ENCODE peak calls at places on chromosomes 13 and 19, in ten cellular contexts. R is PC-3, I is foreskin keratinocyte, B is cardiac fibroblast, S is HFF-Myc, J is body of pancreas, F is B cell, O is Peyer's patch, X is stomach, D is nephron progenitor cell. L is an unnamed sample.
A peak's percentile ranks its signal among the peaks of the same experiment; 100 is the strongest.

GRCh38 chr13:106795847-106796246 is 227.9 kb upstream of the ARGLU1 start:
- DNase-seq in R (no peak), I (no peak), B (no peak), S (no peak), J (no peak), F (no peak), O (no peak), X (no peak), D (no peak), L (no peak)

GRCh38 chr13:113834496-113835200 is 29.2 kb downstream of the GAS6 start:
- DNase-seq in R (no peak), I (no peak), B (no peak), S (no peak), J (no peak), F (no peak), O (peak; percentile 39), X (no peak), D (no peak), L (no peak)

GRCh38 chr13:33940256-33940655 is 122.3 kb downstream of the RFC3 start:
- DNase-seq in R (no peak), I (no peak), B (no peak), S (no peak), J (no peak), F (no peak), O (no peak), X (no peak), D (no peak), L (no peak)

GRCh38 chr19:6501740-6502648 is at the start of gene TUBB4A:
- DNase-seq in R (peak; percentile 17), I (no peak), B (no peak), S (no peak), J (no peak), F (peak; percentile 58), O (peak; percentile 46), X (no peak), D (peak; percentile 60), L (peak; percentile 21)

GRCh38 chr13:57627663-57628062 is 3.9 kb upstream of the PCDH17 start:
- DNase-seq in R (peak; percentile 41), I (no peak), B (peak; percentile 33), S (no peak), J (no peak), F (no peak), O (no peak), X (no peak), D (no peak), L (no peak)

GRCh38 chr13:36059366-36059765 is 71.8 kb downstream of the DCLK1 start:
- DNase-seq in R (no peak), I (no peak), B (no peak), S (no peak), J (no peak), F (no peak), O (no peak), X (no peak), D (no peak), L (no peak)

GRCh38 chr19:55210120-55210493 is 806 bp upstream of the PTPRH start:
- DNase-seq in R (peak; percentile 99), I (peak; percentile 89), B (peak; percentile 85), S (peak; percentile 90), J (peak; percentile 81), F (no peak), O (no peak), X (peak; percentile 48), D (no peak), L (no peak)

GRCh38 chr13:114124921-114125320 is 7.5 kb downstream of the RASA3 start:
- DNase-seq in R (peak; percentile 55), I (peak; percentile 66), B (peak; percentile 42), S (no peak), J (no peak), F (no peak), O (no peak), X (no peak), D (no peak), L (no peak)

GRCh38 chr13:82214341-82214740 is 1667.9 kb downstream of the SLITRK1 start:
- DNase-seq in R (no peak), I (no peak), B (no peak), S (no peak), J (no peak), F (no peak), O (no peak), X (no peak), D (no peak), L (no peak)

GRCh38 chr13:111573801-111574200 is 253.4 kb downstream of the TEX29 start:
- DNase-seq in R (no peak), I (no peak), B (no peak), S (no peak), J (no peak), F (no peak), O (no peak), X (no peak), D (no peak), L (no peak)

GRCh38 chr13:111577429-111577828 is 257.0 kb downstream of the TEX29 start:
- DNase-seq in R (no peak), I (no peak), B (no peak), S (no peak), J (no peak), F (no peak), O (no peak), X (no peak), D (no peak), L (no peak)

GRCh38 chr13:111575719-111576118 is 255.3 kb downstream of the TEX29 start:
- DNase-seq in R (no peak), I (no peak), B (no peak), S (no peak), J (no peak), F (no peak), O (no peak), X (no peak), D (no peak), L (no peak)

GRCh38 chr13:111575276-111575675 is 254.8 kb downstream of the TEX29 start:
- DNase-seq in R (no peak), I (no peak), B (no peak), S (no peak), J (no peak), F (no peak), O (no peak), X (no peak), D (no peak), L (no peak)

DNA sequence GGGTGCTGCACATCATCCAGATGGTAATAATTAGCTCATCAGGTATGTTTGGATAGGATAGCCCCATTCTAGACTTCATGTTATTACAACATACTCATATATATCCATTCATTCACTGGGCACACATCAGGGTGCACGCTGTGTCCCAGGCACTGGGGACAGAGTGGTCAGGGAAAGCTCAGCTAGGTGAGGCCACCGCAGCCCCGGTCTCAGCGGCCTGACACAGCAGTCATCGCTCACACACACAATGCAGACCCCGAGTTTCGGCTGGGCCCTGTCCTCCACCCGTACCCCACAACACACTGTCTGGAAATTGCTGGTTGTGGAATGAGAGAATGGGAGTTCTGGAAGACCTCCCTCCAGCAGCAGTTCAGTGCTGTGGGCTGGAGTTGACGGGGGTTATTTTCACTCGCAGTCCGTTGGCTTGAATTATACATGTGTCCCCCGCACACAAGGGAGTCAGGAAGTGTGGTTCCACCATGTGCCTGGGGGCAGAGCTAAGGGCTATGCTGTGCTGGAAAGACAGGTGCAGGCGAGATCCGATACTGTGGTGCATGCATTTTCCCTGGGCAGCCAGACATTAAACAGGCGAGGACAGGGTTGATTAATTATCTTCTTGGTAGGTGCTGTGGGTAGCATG is 257.6 kb downstream of the TEX29 start:
- DNase-seq in R (no peak), I (no peak), B (no peak), S (no peak), J (no peak), F (no peak), O (no peak), X (no peak), D (no peak), L (no peak)
- TF ChIP-seq CTCF in R (no peak), I (no peak), B (no peak), S (no peak), J (no peak), F (no peak), O (no peak), X (no peak), D (no peak), L (no peak)

DNA sequence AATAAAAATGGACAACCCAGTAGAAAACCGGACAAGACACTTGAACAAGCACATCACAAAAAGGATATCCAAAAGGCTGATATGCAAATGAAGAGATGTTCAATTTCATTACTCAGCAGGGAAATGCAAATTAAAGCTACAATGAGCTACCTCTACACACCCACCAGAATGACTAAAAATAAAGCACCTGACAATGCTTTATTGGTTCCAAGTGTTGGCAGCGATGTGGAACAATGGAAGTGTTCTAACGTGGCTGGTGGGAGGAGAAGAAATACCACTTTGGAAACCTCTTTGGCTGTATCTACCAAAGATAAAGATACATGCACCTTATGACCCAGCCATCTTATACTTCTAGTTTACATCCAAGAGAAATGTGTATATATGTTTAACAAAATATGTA is 3.7 kb upstream of the ACP7 start:
- DNase-seq in R (peak; percentile 9), I (no peak), B (no peak), S (no peak), J (no peak), F (no peak), O (no peak), X (no peak), D (no peak), L (no peak)
- TF ChIP-seq CTCF in R (no peak), I (no peak), B (no peak), S (no peak), J (no peak), F (no peak), O (no peak), X (no peak), D (no peak), L (no peak)

DNA sequence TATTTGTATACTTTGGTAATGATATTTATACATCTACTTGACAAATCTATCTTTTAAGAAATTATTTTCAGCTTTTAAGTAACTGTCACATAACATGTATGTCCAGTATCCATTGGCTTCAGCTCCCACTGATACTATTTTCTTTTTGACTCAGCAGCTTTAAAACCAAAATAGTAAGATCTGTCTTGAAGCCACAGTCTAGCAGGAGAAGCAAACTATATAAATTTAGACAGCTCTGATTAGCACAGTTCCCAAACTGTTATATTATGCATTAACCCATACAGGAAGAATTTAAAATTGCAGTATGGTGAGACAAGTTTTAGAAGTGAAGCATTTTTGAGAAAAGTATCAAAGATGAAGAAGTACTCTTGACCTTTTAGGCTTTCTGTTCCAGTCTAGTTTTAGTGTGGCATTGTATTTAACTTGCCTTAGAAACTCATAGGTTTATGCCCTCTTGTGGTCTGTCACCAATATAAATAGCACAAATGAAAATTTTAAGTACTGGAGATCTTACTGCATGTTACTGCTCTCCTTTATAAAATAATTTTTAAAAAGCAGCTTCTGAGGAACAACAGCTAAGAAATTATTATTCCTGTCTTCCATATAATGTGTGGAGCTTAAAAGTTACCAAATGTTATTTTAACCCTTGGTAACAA is 24.7 kb downstream of the URI1 start:
- DNase-seq in R (peak; percentile 8), I (no peak), B (peak; percentile 52), S (no peak), J (no peak), F (no peak), O (no peak), X (no peak), D (no peak), L (no peak)
- TF ChIP-seq CTCF in R (peak; percentile 54), I (peak; percentile 54), B (peak; percentile 30), S (no peak), J (no peak), F (peak; percentile 38), O (no peak), X (no peak), D (no peak), L (peak; percentile 45)

DNA sequence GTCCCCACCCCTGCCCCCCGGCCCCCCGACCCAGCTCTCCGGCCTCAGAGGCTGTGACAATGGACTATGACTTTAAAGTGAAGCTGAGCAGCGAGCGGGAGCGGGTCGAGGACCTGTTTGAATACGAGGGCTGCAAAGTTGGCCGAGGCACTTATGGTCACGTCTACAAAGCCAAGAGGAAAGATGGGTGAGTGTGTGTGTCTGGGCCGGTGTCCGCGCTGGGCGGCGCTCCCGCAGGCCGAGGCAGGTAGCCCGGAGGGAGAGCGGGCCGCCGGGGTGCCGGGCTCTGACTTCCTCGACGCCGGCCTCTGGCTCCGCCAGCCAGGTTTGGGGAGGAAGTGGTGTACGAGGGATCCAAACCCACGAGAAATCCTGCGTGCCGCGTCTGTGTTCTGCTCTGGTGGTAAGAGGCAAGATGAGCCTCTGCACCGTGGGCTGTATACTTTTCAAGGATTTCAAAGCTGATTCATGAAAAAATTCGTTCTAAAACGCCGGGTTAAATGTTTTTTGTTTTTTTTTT is 714 bp downstream of the CDK8 start:
- DNase-seq in R (peak; percentile 49), I (peak; percentile 30), B (peak; percentile 33), S (no peak), J (peak; percentile 68), F (peak; percentile 40), O (peak; percentile 77), X (peak; percentile 73), D (peak; percentile 58), L (peak; percentile 23)
- TF ChIP-seq CTCF in R (no peak), I (peak; percentile 2), B (no peak), S (no peak), J (no peak), F (no peak), O (peak; percentile 3), X (no peak), D (no peak), L (peak; percentile 26)

L was measured in neural crest cell.